ENCODE peak calls at places on chromosomes 5 and 9, in seven cellular contexts. L is T-cell; P is NCI-H460; I is lower lobe of right lung; H is NCI-H2081 treated with DMSO at 0.1 percent for 48 hours; S is activated T-helper 1 cell treated with anti-CD3 and anti-CD28 coated beads, Interleukin-12 subunit alpha, Interleukin-12 subunit beta, Interleukin-2, Interleukin-4 antibody, amounts not matched to agents 30 ng/mL and 10 ng/mL and 1 ng/mL, durations not matched to agents 14 hours and 24 hours and 36 hours; M is thoracic aorta. E is an unnamed sample.

GRCh38 chr9:115393976-115394775 is 276.2 kb upstream of the TNC start:
- DNase-seq in L (no peak), P (no peak), I (no peak), H (no peak), S (no peak), M (no peak), E (no peak)

GRCh38 chr5:64497390-64497789 is 8.4 kb upstream of the RGS7BP start:
- DNase-seq in L (no peak), P (no peak), I (no peak), H (no peak), S (no peak), M (no peak), E (no peak)

GRCh38 chr5:137598341-137598740 is 99.2 kb upstream of the SPOCK1 start:
- DNase-seq in L (no peak), P (no peak), I (no peak), H (no peak), S (no peak), M (no peak), E (no peak)

GRCh38 chr5:145502906-145503305 is 332.2 kb downstream of the PRELID2 start:
- DNase-seq in L (no peak), P (no peak), I (no peak), H (no peak), S (no peak), M (no peak), E (no peak)

GRCh38 chr5:50863771-50864170 is 197.3 kb downstream of the PARP8 start:
- DNase-seq in L (no peak), P (no peak), I (no peak), H (no peak), S (no peak), M (no peak), E (no peak)

GRCh38 chr9:127846451-127847154 is 7.9 kb downstream of the ENG start:
- DNase-seq in L (no peak), P (no peak), I (no peak), H (no peak), S (no peak), M (no peak), E (no peak)

GRCh38 chr9:131406567-131407436 is 12.9 kb downstream of the PRRC2B start:
- DNase-seq in L (no peak), P (no peak), I (no peak), H (no peak), S (no peak), M (no peak), E (no peak)

GRCh38 chr5:119336846-119337564 is 18.8 kb upstream of the TNFAIP8 start:
- DNase-seq in L (no peak), P (no peak), I (no peak), H (no peak), S (no peak), M (no peak), E (no peak)

GRCh38 chr5:83450840-83451239 is 20.7 kb upstream of the VCAN start:
- DNase-seq in L (no peak), P (no peak), I (no peak), H (no peak), S (no peak), M (no peak), E (no peak)

GRCh38 chr5:65010841-65011240 is 242.1 kb downstream of the CWC27 start:
- DNase-seq in L (no peak), P (no peak), I (no peak), H (no peak), S (no peak), M (no peak), E (no peak)

GRCh38 chr9:6068983-6069382 is 53.6 kb upstream of the RANBP6 start:
- DNase-seq in L (no peak), P (no peak), I (no peak), H (no peak), S (peak; percentile 24), M (no peak), E (no peak)

GRCh38 chr5:30620481-30621085 is 572.9 kb upstream of the CDH6 start:
- DNase-seq in L (no peak), P (no peak), I (no peak), H (no peak), S (no peak), M (no peak), E (no peak)

GRCh38 chr5:148972958-148973357 is 89.9 kb downstream of the SH3TC2 start:
- DNase-seq in L (no peak), P (peak; percentile 64), I (no peak), H (no peak), S (no peak), M (peak; percentile 40), E (no peak)

GRCh38 chr5:68246802-68247201 is 31.2 kb downstream of the PIK3R1 start:
- DNase-seq in L (no peak), P (no peak), I (no peak), H (no peak), S (no peak), M (no peak), E (no peak)

GRCh38 chr9:88852794-88853193 is 138.5 kb upstream of the S1PR3 start:
- DNase-seq in L (no peak), P (peak; percentile 64), I (no peak), H (no peak), S (no peak), M (no peak), E (peak; percentile 41)

GRCh38 chr5:172866802-172867748 is 33.0 kb downstream of the ERGIC1 start:
- DNase-seq in L (no peak), P (no peak), I (no peak), H (no peak), S (no peak), M (no peak), E (no peak)

GRCh38 chr9:105280730-105281129 is 36.3 kb downstream of the SLC44A1 start:
- DNase-seq in L (no peak), P (no peak), I (no peak), H (no peak), S (no peak), M (no peak), E (no peak)

GRCh38 chr5:42811591-42812392 is at the start of gene SELENOP:
- DNase-seq in L (no peak), P (no peak), I (no peak), H (peak; percentile 72), S (no peak), M (no peak), E (peak; percentile 48)

GRCh38 chr5:141634720-141635119 is 1.9 kb downstream of the HDAC3 start:
- DNase-seq in L (no peak), P (no peak), I (no peak), H (no peak), S (no peak), M (no peak), E (no peak)

GRCh38 chr5:175034924-175035323 is 310.5 kb downstream of the MSX2 start:
- DNase-seq in L (no peak), P (no peak), I (no peak), H (no peak), S (no peak), M (no peak), E (no peak)

GRCh38 chr9:85430659-85431370 is 310.9 kb downstream of the AGTPBP1 start:
- DNase-seq in L (no peak), P (no peak), I (no peak), H (peak; percentile 33), S (no peak), M (no peak), E (no peak)

GRCh38 chr5:75044406-75044805 is 8.0 kb downstream of the GCNT4 start:
- DNase-seq in L (no peak), P (no peak), I (no peak), H (no peak), S (no peak), M (no peak), E (no peak)

GRCh38 chr5:78327761-78328510 is 32.5 kb upstream of the SCAMP1 start:
- DNase-seq in L (no peak), P (no peak), I (no peak), H (no peak), S (no peak), M (no peak), E (no peak)

GRCh38 chr5:137498736-137499505 is at the start of gene SPOCK1:
- DNase-seq in L (no peak), P (peak; percentile 75), I (peak; percentile 75), H (no peak), S (peak; percentile 36), M (no peak), E (peak; percentile 67)

GRCh38 chr5:143762636-143763035 is 49.3 kb upstream of the HMHB1 start:
- DNase-seq in L (no peak), P (no peak), I (no peak), H (no peak), S (no peak), M (no peak), E (no peak)

GRCh38 chr9:38332625-38333024 is 59.9 kb upstream of the ALDH1B1 start:
- DNase-seq in L (no peak), P (no peak), I (no peak), H (no peak), S (no peak), M (no peak), E (no peak)

GRCh38 chr5:1445313-1445894 is at the start of gene SLC6A3:
- DNase-seq in L (no peak), P (no peak), I (no peak), H (no peak), S (no peak), M (no peak), E (peak; percentile 41)

GRCh38 chr9:106843361-106843760 is 19.6 kb upstream of the ZNF462 start:
- DNase-seq in L (no peak), P (no peak), I (no peak), H (no peak), S (no peak), M (no peak), E (no peak)

GRCh38 chr5:135203593-135204036 is 169.6 kb upstream of the PITX1 start:
- DNase-seq in L (no peak), P (no peak), I (no peak), H (no peak), S (no peak), M (no peak), E (peak; percentile 56)

GRCh38 chr5:134124289-134125194 is 10.1 kb downstream of the TCF7 start:
- DNase-seq in L (peak; percentile 55), P (no peak), I (no peak), H (no peak), S (no peak), M (no peak), E (no peak)

GRCh38 chr9:81225586-81225985 is 463.8 kb downstream of the TLE1 start:
- DNase-seq in L (no peak), P (no peak), I (no peak), H (no peak), S (no peak), M (no peak), E (no peak)

GRCh38 chr5:105172918-105173317 is 1610.3 kb upstream of the NUDT12 start:
- DNase-seq in L (no peak), P (no peak), I (no peak), H (no peak), S (no peak), M (no peak), E (no peak)